ENCODE peak calls at places on chromosomes 7 and 10, in four cellular contexts. One of them, this sample, is unnamed.

GRCh38 chr10:78397796-78398195 is 364.1 kb downstream of the RPS24 start:
- DNase-seq in tibial nerve: no peak
- DNase-seq in AG04450: no peak
- DNase-seq in epithelial cell of esophagus: no peak
- DNase-seq in this sample: no peak

GRCh38 chr7:157544226-157544625 is 207.4 kb downstream of the DNAJB6 start:
- DNase-seq in tibial nerve: no peak
- DNase-seq in AG04450: no peak
- DNase-seq in epithelial cell of esophagus: no peak
- DNase-seq in this sample: no peak

GRCh38 chr7:79893991-79894390 is 240.6 kb upstream of the GNAI1 start:
- DNase-seq in tibial nerve: no peak
- DNase-seq in AG04450: no peak
- DNase-seq in epithelial cell of esophagus: no peak
- DNase-seq in this sample: no peak

GRCh38 chr10:114375082-114375481 is 29.2 kb downstream of the AFAP1L2 start:
- DNase-seq in tibial nerve: no peak
- DNase-seq in AG04450: no peak
- DNase-seq in epithelial cell of esophagus: peak; percentile 58
- DNase-seq in this sample: no peak

GRCh38 chr10:115092555-115093285 is 445 bp upstream of the ATRNL1 start:
- DNase-seq in tibial nerve: no peak
- DNase-seq in AG04450: no peak
- DNase-seq in epithelial cell of esophagus: peak; percentile 12
- DNase-seq in this sample: peak; percentile 18

GRCh38 chr10:5873515-5873995 is 16.1 kb downstream of the ANKRD16 start:
- DNase-seq in tibial nerve: peak; percentile 46
- DNase-seq in AG04450: peak; percentile 55
- DNase-seq in epithelial cell of esophagus: peak; percentile 73
- DNase-seq in this sample: peak; percentile 81

GRCh38 chr10:43678654-43679053 is 30.0 kb upstream of the ZNF32 start:
- DNase-seq in tibial nerve: no peak
- DNase-seq in AG04450: no peak
- DNase-seq in epithelial cell of esophagus: no peak
- DNase-seq in this sample: no peak

GRCh38 chr7:102322202-102322715 is 34.0 kb downstream of the SPDYE6 start:
- DNase-seq in tibial nerve: peak; percentile 3
- DNase-seq in AG04450: no peak
- DNase-seq in epithelial cell of esophagus: no peak
- DNase-seq in this sample: peak; percentile 14

GRCh38 chr10:986881-987634 is 1.2 kb upstream of the GTPBP4 start:
- DNase-seq in tibial nerve: no peak
- DNase-seq in AG04450: peak; percentile 55
- DNase-seq in epithelial cell of esophagus: peak; percentile 41
- DNase-seq in this sample: no peak

GRCh38 chr7:134886353-134887057 is 99.8 kb upstream of the AGBL3 start:
- DNase-seq in tibial nerve: no peak
- DNase-seq in AG04450: no peak
- DNase-seq in epithelial cell of esophagus: no peak
- DNase-seq in this sample: no peak

GRCh38 chr10:72756674-72757385 is 64.9 kb downstream of the MCU start:
- DNase-seq in tibial nerve: no peak
- DNase-seq in AG04450: no peak
- DNase-seq in epithelial cell of esophagus: no peak
- DNase-seq in this sample: no peak

GRCh38 chr10:69446650-69447151 is 4.6 kb upstream of the TSPAN15 start:
- DNase-seq in tibial nerve: no peak
- DNase-seq in AG04450: peak; percentile 37
- DNase-seq in epithelial cell of esophagus: peak; percentile 93
- DNase-seq in this sample: peak; percentile 56

GRCh38 chr7:44196450-44196872 is 4.3 kb upstream of the YKT6 start:
- DNase-seq in tibial nerve: no peak
- DNase-seq in AG04450: no peak
- DNase-seq in epithelial cell of esophagus: peak; percentile 58
- DNase-seq in this sample: peak; percentile 38

GRCh38 chr7:149794665-149795064 is 21.3 kb upstream of the ZNF467 start:
- DNase-seq in tibial nerve: no peak
- DNase-seq in AG04450: no peak
- DNase-seq in epithelial cell of esophagus: no peak
- DNase-seq in this sample: no peak

GRCh38 chr7:91913612-91914011 is 27.1 kb upstream of the AKAP9 start:
- DNase-seq in tibial nerve: no peak
- DNase-seq in AG04450: no peak
- DNase-seq in epithelial cell of esophagus: peak; percentile 8
- DNase-seq in this sample: no peak

GRCh38 chr7:5396999-5397656 is 26.5 kb downstream of the TNRC18 start:
- DNase-seq in tibial nerve: peak; percentile 41
- DNase-seq in AG04450: peak; percentile 57
- DNase-seq in epithelial cell of esophagus: peak; percentile 99
- DNase-seq in this sample: peak; percentile 88

GRCh38 chr7:37765872-37766525 is 82.4 kb upstream of the NME8 start:
- DNase-seq in tibial nerve: no peak
- DNase-seq in AG04450: no peak
- DNase-seq in epithelial cell of esophagus: no peak
- DNase-seq in this sample: no peak

GRCh38 chr7:33040803-33041516 is 21.6 kb downstream of the NT5C3A start:
- DNase-seq in tibial nerve: no peak
- DNase-seq in AG04450: no peak
- DNase-seq in epithelial cell of esophagus: peak; percentile 93
- DNase-seq in this sample: peak; percentile 85

GRCh38 chr7:55252386-55252785 is 112.8 kb upstream of the LANCL2 start:
- DNase-seq in tibial nerve: no peak
- DNase-seq in AG04450: no peak
- DNase-seq in epithelial cell of esophagus: no peak
- DNase-seq in this sample: no peak

GRCh38 chr7:55254596-55255500 is 110.3 kb upstream of the LANCL2 start:
- DNase-seq in tibial nerve: peak; percentile 78
- DNase-seq in AG04450: no peak
- DNase-seq in epithelial cell of esophagus: peak; percentile 74
- DNase-seq in this sample: peak; percentile 91

GRCh38 chr7:55255501-55256445 is 109.4 kb upstream of the LANCL2 start:
- DNase-seq in tibial nerve: peak; percentile 81
- DNase-seq in AG04450: peak; percentile 32
- DNase-seq in epithelial cell of esophagus: peak; percentile 83
- DNase-seq in this sample: peak; percentile 88

GRCh38 chr7:55253188-55253587 is 111.9 kb upstream of the LANCL2 start:
- DNase-seq in tibial nerve: no peak
- DNase-seq in AG04450: no peak
- DNase-seq in epithelial cell of esophagus: no peak
- DNase-seq in this sample: no peak

DNA sequence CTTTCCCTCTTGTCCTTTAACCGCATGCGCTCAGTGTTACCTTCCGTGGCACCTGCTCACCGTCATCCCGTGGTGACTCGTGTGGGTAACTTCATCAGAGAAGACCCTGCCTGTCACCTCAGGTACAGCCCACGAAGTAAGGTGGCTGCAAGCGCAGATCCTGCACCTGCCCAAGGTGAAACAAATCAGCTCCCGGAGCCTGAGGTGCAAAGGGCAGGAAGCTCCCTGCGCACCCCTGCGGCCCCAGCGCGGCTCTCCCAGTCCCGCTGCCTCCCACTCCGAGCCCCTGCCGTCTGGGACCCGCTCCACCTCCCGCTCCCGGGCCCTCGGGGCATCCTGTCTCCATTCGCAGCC is 110.9 kb upstream of the LANCL2 start:
- DNase-seq in tibial nerve: no peak
- DNase-seq in AG04450: no peak
- DNase-seq in epithelial cell of esophagus: no peak
- DNase-seq in this sample: peak; percentile 26
- H3K4me3 ChIP-seq in tibial nerve: peak overlapping the region; percentile 54
- H3K4me3 ChIP-seq in AG04450: peak overlapping the region; percentile 70
- H3K4me3 ChIP-seq in epithelial cell of esophagus: peak overlapping the region; percentile 37
- H3K4me3 ChIP-seq in this sample: peak overlapping the region; percentile 61

GRCh38 chr7:140315498-140316164 is 82.7 kb downstream of the SLC37A3 start:
- DNase-seq in tibial nerve: no peak
- DNase-seq in AG04450: no peak
- DNase-seq in epithelial cell of esophagus: no peak
- DNase-seq in this sample: no peak

GRCh38 chr7:140314571-140315480 is 83.5 kb downstream of the SLC37A3 start:
- DNase-seq in tibial nerve: no peak
- DNase-seq in AG04450: no peak
- DNase-seq in epithelial cell of esophagus: peak; percentile 20
- DNase-seq in this sample: no peak

GRCh38 chr7:140317999-140318398 is 80.3 kb downstream of the SLC37A3 start:
- DNase-seq in tibial nerve: no peak
- DNase-seq in AG04450: no peak
- DNase-seq in epithelial cell of esophagus: no peak
- DNase-seq in this sample: no peak

GRCh38 chr7:140317597-140317996 is 80.7 kb downstream of the SLC37A3 start:
- DNase-seq in tibial nerve: no peak
- DNase-seq in AG04450: no peak
- DNase-seq in epithelial cell of esophagus: no peak
- DNase-seq in this sample: no peak

DNA sequence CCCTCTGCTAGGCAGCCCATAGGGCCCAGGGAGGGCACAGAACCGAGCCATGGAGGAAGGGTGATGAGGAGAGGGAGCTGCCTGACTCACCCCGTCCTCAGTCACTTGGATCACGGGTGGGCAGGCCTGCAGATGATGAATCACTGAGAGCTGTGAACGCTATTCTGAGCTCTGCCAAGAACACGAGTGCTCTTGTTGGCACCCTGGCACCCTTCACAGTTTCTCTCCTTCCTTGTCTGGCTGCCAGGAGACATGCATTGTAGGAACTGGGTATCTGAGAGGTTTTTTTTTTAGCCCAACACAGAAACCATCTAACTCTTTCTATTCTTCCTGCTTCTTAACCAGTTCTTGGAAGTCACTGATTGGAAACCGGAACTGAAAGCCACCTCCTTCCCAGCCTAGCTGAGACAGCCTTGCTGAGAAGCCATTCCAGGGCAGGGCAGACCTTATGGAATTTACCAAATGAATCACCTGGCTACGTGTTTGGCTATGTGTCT is 82.1 kb downstream of the SLC37A3 start:
- DNase-seq in tibial nerve: peak; percentile 39
- DNase-seq in AG04450: peak; percentile 16
- DNase-seq in epithelial cell of esophagus: peak; percentile 98
- DNase-seq in this sample: peak; percentile 73
- TF ChIP-seq CTCF in tibial nerve: no peak
- TF ChIP-seq CTCF in AG04450: no peak
- TF ChIP-seq CTCF in epithelial cell of esophagus: no peak
- TF ChIP-seq CTCF in this sample: no peak

GRCh38 chr10:71216751-71217265 is 4.4 kb downstream of the UNC5B start:
- DNase-seq in tibial nerve: no peak
- DNase-seq in AG04450: no peak
- DNase-seq in epithelial cell of esophagus: no peak
- DNase-seq in this sample: no peak
- H3K4me3 ChIP-seq in tibial nerve: peak overlapping the region; percentile 48
- H3K4me3 ChIP-seq in AG04450: peak overlapping the region; percentile 59
- H3K4me3 ChIP-seq in epithelial cell of esophagus: peak overlapping the region; percentile 50
- H3K4me3 ChIP-seq in this sample: peak overlapping the region; percentile 39

GRCh38 chr7:120979765-120980499 is 8.6 kb upstream of the CPED1 start:
- DNase-seq in tibial nerve: no peak
- DNase-seq in AG04450: no peak
- DNase-seq in epithelial cell of esophagus: no peak
- DNase-seq in this sample: no peak

GRCh38 chr7:120985130-120985758 is 3.3 kb upstream of the CPED1 start:
- DNase-seq in tibial nerve: no peak
- DNase-seq in AG04450: no peak
- DNase-seq in epithelial cell of esophagus: no peak
- DNase-seq in this sample: no peak

GRCh38 chr7:120984406-120984805 is 4.1 kb upstream of the CPED1 start:
- DNase-seq in tibial nerve: no peak
- DNase-seq in AG04450: no peak
- DNase-seq in epithelial cell of esophagus: no peak
- DNase-seq in this sample: no peak

GRCh38 chr7:120981117-120981516 is 7.4 kb upstream of the CPED1 start:
- DNase-seq in tibial nerve: no peak
- DNase-seq in AG04450: no peak
- DNase-seq in epithelial cell of esophagus: no peak
- DNase-seq in this sample: no peak

DNA sequence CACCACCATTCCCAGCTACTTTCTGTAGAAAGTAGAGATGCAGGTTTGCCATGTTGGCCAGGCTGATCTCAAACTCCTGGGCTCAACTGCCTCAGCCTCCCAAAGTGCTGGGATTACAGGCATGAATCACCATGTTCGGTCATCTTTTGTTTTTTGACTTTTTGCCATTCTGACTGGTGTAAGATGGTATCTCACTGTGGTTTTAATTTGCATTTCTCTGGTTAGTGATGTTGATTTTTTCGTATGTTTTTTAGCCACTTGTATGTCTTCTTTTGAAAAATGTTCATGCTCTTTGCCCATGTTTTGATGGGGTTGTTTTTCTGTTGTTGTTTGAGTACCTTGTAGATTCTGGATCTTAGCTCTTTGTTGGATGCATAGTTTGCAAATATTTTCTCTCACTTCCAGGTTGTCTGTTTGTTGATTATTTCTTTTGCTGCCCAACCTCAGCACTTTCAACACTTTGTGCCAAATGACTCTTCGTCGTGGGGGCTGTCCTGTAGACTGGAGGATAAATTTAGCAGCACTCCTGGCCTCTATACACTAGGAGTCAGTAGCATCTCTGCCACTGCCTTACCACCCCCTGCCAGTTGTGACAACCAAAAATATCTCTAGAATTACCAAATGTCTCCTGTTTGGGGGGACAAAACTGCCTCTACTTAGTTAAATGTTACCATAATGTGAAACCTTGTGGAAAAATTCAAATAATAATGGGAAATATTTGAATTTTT is 6.5 kb upstream of the CPED1 start:
- DNase-seq in tibial nerve: no peak
- DNase-seq in AG04450: no peak
- DNase-seq in epithelial cell of esophagus: peak; percentile 48
- DNase-seq in this sample: no peak
- TF ChIP-seq CTCF in tibial nerve: no peak
- TF ChIP-seq CTCF in AG04450: peak; percentile 4
- TF ChIP-seq CTCF in epithelial cell of esophagus: no peak
- TF ChIP-seq CTCF in this sample: no peak

GRCh38 chr7:135978624-135979023 is 1.5 kb upstream of the MTPN start:
- DNase-seq in tibial nerve: no peak
- DNase-seq in AG04450: no peak
- DNase-seq in epithelial cell of esophagus: no peak
- DNase-seq in this sample: no peak

GRCh38 chr7:135979674-135980660 is 2.8 kb upstream of the MTPN start:
- DNase-seq in tibial nerve: no peak
- DNase-seq in AG04450: no peak
- DNase-seq in epithelial cell of esophagus: peak; percentile 54
- DNase-seq in this sample: no peak

GRCh38 chr7:135977020-135977741 is at the start of gene MTPN:
- DNase-seq in tibial nerve: peak; percentile 95
- DNase-seq in AG04450: peak; percentile 90
- DNase-seq in epithelial cell of esophagus: peak; percentile 96
- DNase-seq in this sample: peak; percentile 99

GRCh38 chr7:135976312-135977019 is 693 bp downstream of the MTPN start:
- DNase-seq in tibial nerve: no peak
- DNase-seq in AG04450: no peak
- DNase-seq in epithelial cell of esophagus: peak; percentile 62
- DNase-seq in this sample: peak; percentile 56

DNA sequence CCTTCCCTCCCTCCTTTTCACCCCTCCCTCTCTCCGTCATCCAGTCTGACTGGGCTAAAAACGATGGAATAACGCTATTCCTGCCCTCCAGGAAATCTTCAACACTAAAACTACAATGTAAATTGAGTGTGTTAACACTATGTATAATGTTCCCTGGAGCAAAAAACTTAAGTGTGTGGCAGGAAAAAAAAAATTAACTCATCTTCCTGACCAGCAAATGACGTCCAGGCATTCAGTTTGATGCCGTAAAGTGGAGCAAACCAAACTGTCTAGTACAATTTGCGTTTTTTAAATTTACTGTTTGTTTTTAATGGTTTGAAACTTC is 545 bp upstream of the MTPN start:
- DNase-seq in tibial nerve: no peak
- DNase-seq in AG04450: no peak
- DNase-seq in epithelial cell of esophagus: no peak
- DNase-seq in this sample: no peak
- H3K4me3 ChIP-seq in tibial nerve: peak overlapping the region; percentile 87
- H3K4me3 ChIP-seq in AG04450: peak overlapping the region; percentile 90
- H3K4me3 ChIP-seq in epithelial cell of esophagus: peak overlapping the region; percentile 82
- H3K4me3 ChIP-seq in this sample: peak overlapping the region; percentile 91